ENCODE peak calls at places on chromosomes 11 and 22, in four cellular contexts. One of them, this sample, is unnamed.

GRCh38 chr22:19748991-19749665 is 11.4 kb upstream of the TBX1 start:
- DNase-seq in K562: no peak
- DNase-seq in adrenal gland: no peak
- DNase-seq in uterus: no peak
- DNase-seq in this sample: peak; percentile 68

GRCh38 chr11:95245038-95245437 is 14.0 kb upstream of the SESN3 start:
- DNase-seq in K562: no peak
- DNase-seq in adrenal gland: peak; percentile 13
- DNase-seq in uterus: no peak
- DNase-seq in this sample: no peak

GRCh38 chr11:12199231-12199948 is 89.0 kb downstream of the MICAL2 start:
- DNase-seq in K562: peak; percentile 37
- DNase-seq in adrenal gland: no peak
- DNase-seq in uterus: no peak
- DNase-seq in this sample: no peak

GRCh38 chr11:120651836-120652235 is 140.3 kb downstream of the GRIK4 start:
- DNase-seq in K562: no peak
- DNase-seq in adrenal gland: no peak
- DNase-seq in uterus: no peak
- DNase-seq in this sample: no peak

GRCh38 chr11:35404397-35404775 is 15.0 kb downstream of the SLC1A2 start:
- DNase-seq in K562: peak; percentile 42
- DNase-seq in adrenal gland: peak; percentile 44
- DNase-seq in uterus: no peak
- DNase-seq in this sample: no peak

GRCh38 chr11:65468874-65469333 is 29.9 kb upstream of the MALAT1 start:
- DNase-seq in K562: peak; percentile 80
- DNase-seq in adrenal gland: peak; percentile 75
- DNase-seq in uterus: peak; percentile 65
- DNase-seq in this sample: no peak

GRCh38 chr11:9573775-9574555 is 495 bp downstream of the WEE1 start:
- DNase-seq in K562: peak; percentile 32
- DNase-seq in adrenal gland: peak; percentile 32
- DNase-seq in uterus: no peak
- DNase-seq in this sample: no peak

GRCh38 chr11:73995731-73996130 is 13.1 kb upstream of the UCP2 start:
- DNase-seq in K562: no peak
- DNase-seq in adrenal gland: no peak
- DNase-seq in uterus: no peak
- DNase-seq in this sample: no peak

GRCh38 chr11:12915093-12915492 is 94.0 kb upstream of the RASSF10 start:
- DNase-seq in K562: no peak
- DNase-seq in adrenal gland: no peak
- DNase-seq in uterus: no peak
- DNase-seq in this sample: no peak

GRCh38 chr22:20583471-20583922 is 76.1 kb downstream of the MED15 start:
- DNase-seq in K562: no peak
- DNase-seq in adrenal gland: peak; percentile 35
- DNase-seq in uterus: no peak
- DNase-seq in this sample: no peak

GRCh38 chr22:17096095-17096494 is 11.3 kb downstream of the IL17RA start:
- DNase-seq in K562: no peak
- DNase-seq in adrenal gland: no peak
- DNase-seq in uterus: no peak
- DNase-seq in this sample: no peak

GRCh38 chr11:78715639-78716311 is 141.1 kb upstream of the NARS2 start:
- DNase-seq in K562: peak; percentile 59
- DNase-seq in adrenal gland: peak; percentile 64
- DNase-seq in uterus: no peak
- DNase-seq in this sample: no peak

GRCh38 chr11:72786305-72787261 is 7.3 kb downstream of the STARD10 start:
- DNase-seq in K562: no peak
- DNase-seq in adrenal gland: no peak
- DNase-seq in uterus: no peak
- DNase-seq in this sample: no peak

GRCh38 chr22:37062366-37062655 is 10.8 kb downstream of the KCTD17 start:
- DNase-seq in K562: no peak
- DNase-seq in adrenal gland: no peak
- DNase-seq in uterus: no peak
- DNase-seq in this sample: no peak

DNA sequence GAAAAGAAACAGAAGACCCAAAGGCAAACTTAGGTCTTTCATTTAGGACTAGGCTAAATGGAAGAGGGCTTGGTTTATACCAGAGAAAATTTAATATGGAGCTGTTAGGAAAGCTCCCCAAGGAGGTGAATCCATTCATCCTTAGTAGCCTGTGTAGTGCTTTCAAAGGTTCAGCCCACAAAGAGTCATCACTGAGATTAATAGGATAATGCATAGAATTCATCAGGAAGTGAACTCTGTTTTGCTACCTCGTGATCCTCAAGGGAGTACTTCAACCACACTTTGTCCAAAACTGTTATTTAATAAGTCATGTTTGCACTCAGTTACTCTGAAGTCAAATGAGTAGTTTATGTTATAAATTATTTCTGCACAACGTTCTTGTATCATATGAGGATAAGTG is 43.3 kb upstream of the MMP7 start:
- DNase-seq in K562: no peak
- DNase-seq in adrenal gland: no peak
- DNase-seq in uterus: no peak
- DNase-seq in this sample: no peak
- H3K27me3 ChIP-seq in K562: no peaks in the 10 kb centered on the region
- H3K27me3 ChIP-seq in adrenal gland: no peaks in the 10 kb centered on the region
- H3K27me3 ChIP-seq in uterus: no peaks in the 10 kb centered on the region
- H3K27me3 ChIP-seq in this sample: no peaks in the 10 kb centered on the region

GRCh38 chr22:31289335-31289734 is 3.0 kb downstream of the PIK3IP1 start:
- DNase-seq in K562: no peak
- DNase-seq in adrenal gland: no peak
- DNase-seq in uterus: no peak
- DNase-seq in this sample: no peak
- TF ChIP-seq POLR2A in K562: no peak
- TF ChIP-seq POLR2A in adrenal gland: no peak
- TF ChIP-seq POLR2A in uterus: no peak
- TF ChIP-seq POLR2A in this sample: no peak

GRCh38 chr11:128701086-128701485 is 7.2 kb downstream of the FLI1 start:
- DNase-seq in K562: no peak
- DNase-seq in adrenal gland: no peak
- DNase-seq in uterus: no peak
- DNase-seq in this sample: no peak

GRCh38 chr11:128696930-128697329 is 3.1 kb downstream of the FLI1 start:
- DNase-seq in K562: no peak
- DNase-seq in adrenal gland: no peak
- DNase-seq in uterus: no peak
- DNase-seq in this sample: no peak

GRCh38 chr11:128694618-128695481 is 978 bp downstream of the FLI1 start:
- DNase-seq in K562: no peak
- DNase-seq in adrenal gland: no peak
- DNase-seq in uterus: no peak
- DNase-seq in this sample: no peak

GRCh38 chr11:128695539-128696221 is 1.8 kb downstream of the FLI1 start:
- DNase-seq in K562: no peak
- DNase-seq in adrenal gland: no peak
- DNase-seq in uterus: no peak
- DNase-seq in this sample: no peak

GRCh38 chr11:128697645-128698174 is 3.8 kb downstream of the FLI1 start:
- DNase-seq in K562: no peak
- DNase-seq in adrenal gland: no peak
- DNase-seq in uterus: no peak
- DNase-seq in this sample: no peak
- H3K27me3 ChIP-seq in K562: peaks cover 18% of the 10 kb centered on the region
- H3K27me3 ChIP-seq in adrenal gland: no peaks in the 10 kb centered on the region
- H3K27me3 ChIP-seq in uterus: peaks cover 4% of the 10 kb centered on the region
- H3K27me3 ChIP-seq in this sample: peaks cover 13% of the 10 kb centered on the region

GRCh38 chr11:116791002-116791812 is 472 bp downstream of the APOA5 start:
- DNase-seq in K562: peak; percentile 89
- DNase-seq in adrenal gland: peak; percentile 78
- DNase-seq in uterus: peak; percentile 64
- DNase-seq in this sample: peak; percentile 52
- TF ChIP-seq POLR2A in K562: no peak
- TF ChIP-seq POLR2A in adrenal gland: no peak
- TF ChIP-seq POLR2A in uterus: no peak
- TF ChIP-seq POLR2A in this sample: no peak

DNA sequence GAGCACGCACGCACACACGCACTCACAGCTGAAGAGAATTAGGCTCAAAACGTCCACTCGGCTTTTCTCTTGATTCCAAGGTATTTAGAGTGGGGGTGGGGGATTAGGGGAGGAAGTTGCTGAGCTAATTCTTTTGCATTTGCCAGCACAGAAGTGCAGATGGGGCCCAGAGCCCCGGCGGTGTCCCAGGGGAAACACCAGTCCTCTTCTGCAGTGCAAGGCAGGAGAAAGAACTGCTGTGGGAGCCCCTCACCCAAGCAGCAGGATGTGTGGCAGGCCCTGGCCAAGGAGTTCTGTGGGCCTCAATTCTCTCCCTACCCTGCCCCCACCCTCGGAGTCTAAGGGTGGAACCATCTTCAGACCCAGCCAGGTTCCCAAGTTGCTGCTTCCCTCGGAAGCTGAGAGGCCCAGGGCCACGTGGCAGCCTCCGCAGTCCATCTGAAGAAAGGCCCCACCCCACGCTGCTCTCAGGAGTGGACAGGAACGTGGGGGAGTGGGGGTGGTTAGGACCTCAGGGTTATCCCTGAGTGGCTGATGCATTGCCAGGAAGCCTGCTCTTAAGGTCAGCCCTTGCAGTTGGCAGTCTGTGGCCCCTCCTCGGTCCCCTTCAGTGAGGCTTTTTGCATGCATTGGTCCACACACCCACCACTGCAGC is 3.8 kb upstream of the KCNQ1OT1 start:
- DNase-seq in K562: no peak
- DNase-seq in adrenal gland: no peak
- DNase-seq in uterus: no peak
- DNase-seq in this sample: no peak
- H3K27me3 ChIP-seq in K562: no peaks in the 10 kb centered on the region
- H3K27me3 ChIP-seq in adrenal gland: no peaks in the 10 kb centered on the region
- H3K27me3 ChIP-seq in uterus: no peaks in the 10 kb centered on the region
- H3K27me3 ChIP-seq in this sample: no peaks in the 10 kb centered on the region

GRCh38 chr22:46069518-46070214 is 80.7 kb upstream of the PPARA start:
- DNase-seq in K562: no peak
- DNase-seq in adrenal gland: peak; percentile 97
- DNase-seq in uterus: peak; percentile 94
- DNase-seq in this sample: peak; percentile 91
- TF ChIP-seq POLR2A in K562: no peak
- TF ChIP-seq POLR2A in adrenal gland: peak; percentile 55
- TF ChIP-seq POLR2A in uterus: peak; percentile 87
- TF ChIP-seq POLR2A in this sample: peak; percentile 89

DNA sequence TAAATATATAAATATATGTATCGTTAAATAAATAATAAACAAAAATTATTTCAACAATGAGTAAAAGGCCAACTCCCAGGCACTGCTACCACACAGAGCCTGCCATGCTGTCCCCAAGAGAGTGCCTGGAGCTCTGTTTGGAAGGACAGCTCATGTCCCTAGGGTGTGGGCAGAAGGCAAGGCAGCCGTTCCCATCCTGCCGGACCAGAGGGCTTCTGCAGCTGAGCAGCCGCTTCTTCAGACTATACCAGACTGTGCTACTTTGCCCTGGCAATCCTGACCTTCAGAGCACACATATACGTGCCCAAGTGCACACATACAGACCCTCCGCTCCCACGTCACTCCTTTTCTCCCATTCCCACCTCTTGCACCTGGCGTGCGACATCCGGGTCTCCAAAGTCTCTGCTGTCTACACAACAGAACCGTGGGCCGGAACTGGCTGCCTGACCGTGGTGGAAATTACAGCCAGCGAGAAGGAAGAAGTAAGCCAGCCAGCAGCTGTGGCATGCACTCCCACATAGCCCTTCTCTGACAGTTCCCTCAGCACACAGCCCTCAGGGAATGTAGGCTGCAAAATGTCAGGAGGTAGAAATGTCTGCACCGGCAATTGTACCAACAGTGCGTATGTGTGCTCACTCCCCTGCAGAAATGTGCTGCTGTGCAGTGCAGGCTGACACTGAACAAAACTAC is 24.0 kb downstream of the PAX6 start:
- DNase-seq in K562: no peak
- DNase-seq in adrenal gland: no peak
- DNase-seq in uterus: no peak
- DNase-seq in this sample: no peak
- H3K27me3 ChIP-seq in K562: no peaks in the 10 kb centered on the region
- H3K27me3 ChIP-seq in adrenal gland: no peaks in the 10 kb centered on the region
- H3K27me3 ChIP-seq in uterus: no peaks in the 10 kb centered on the region
- H3K27me3 ChIP-seq in this sample: no peaks in the 10 kb centered on the region

DNA sequence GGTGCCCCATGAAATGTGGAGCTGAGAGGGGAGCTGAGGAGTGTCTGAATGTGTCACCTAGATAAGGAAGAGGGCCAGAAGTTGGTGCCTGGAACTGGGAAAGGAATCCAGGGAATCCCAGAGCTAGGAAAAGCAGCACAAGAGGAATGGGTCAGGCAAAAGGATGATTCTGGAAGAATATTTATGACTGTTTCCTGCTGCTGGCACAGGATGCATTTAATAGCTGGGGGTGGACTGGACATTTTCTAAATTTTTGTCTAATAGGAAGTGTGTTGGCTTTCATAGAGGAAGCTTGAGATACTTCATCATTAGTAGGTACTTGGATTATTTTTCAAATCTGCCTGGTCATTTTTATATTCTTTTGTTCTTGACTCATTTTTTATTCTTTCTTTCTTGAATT is 17.4 kb upstream of the MRGPRX2 start:
- DNase-seq in K562: no peak
- DNase-seq in adrenal gland: no peak
- DNase-seq in uterus: no peak
- DNase-seq in this sample: no peak
- TF ChIP-seq POLR2A in K562: no peak
- TF ChIP-seq POLR2A in adrenal gland: no peak
- TF ChIP-seq POLR2A in uterus: no peak
- TF ChIP-seq POLR2A in this sample: no peak

This sample was measured in gastrocnemius medialis.